ENCODE peak calls at places on chromosome X, in nine cellular contexts. J is thoracic aorta; L is Ammon's horn; B is neural progenitor cell; F is stimulated activated CD4-positive, alpha-beta T cell treated with anti-CD3 and anti-CD28 coated beads, TNF-alpha, amount 100 ng/mL, for 1 hour; O is DMS153; H is type B pancreatic cell; K is GM04504; W is non-pigmented ciliary epithelial cell. M is an unnamed sample.

GRCh38 chrX:86747091-86747490 is 598.8 kb downstream of the DACH2 start:
- DNase-seq in J (no peak), B (no peak), F (no peak), H (no peak), W (no peak), K (no peak), L (no peak), O (no peak), M (no peak)

GRCh38 chrX:36897690-36898089 is 110.5 kb upstream of the FAM47C start:
- DNase-seq in O (no peak), J (no peak), K (no peak), F (no peak), H (no peak), W (no peak), L (no peak), B (no peak), M (no peak)

GRCh38 chrX:31353095-31353494 is 281.3 kb upstream of the FTHL17 start:
- DNase-seq in B (no peak), F (no peak), O (no peak), W (peak), J (no peak), H (no peak), K (peak), L (no peak), M (no peak)

GRCh38 chrX:96703816-96704215 is 19.2 kb downstream of the DIAPH2 start:
- DNase-seq in B (no peak), W (no peak), J (no peak), K (no peak), F (no peak), O (no peak), L (no peak), H (no peak), M (no peak)

GRCh38 chrX:148381603-148382002 is 118.8 kb upstream of the AFF2 start:
- DNase-seq in F (no peak), B (no peak), K (no peak), H (no peak), O (no peak), W (no peak), J (no peak), L (no peak), M (no peak)

GRCh38 chrX:104795804-104796203 is 229.8 kb downstream of the IL1RAPL2 start:
- DNase-seq in F (no peak), H (no peak), J (no peak), B (no peak), L (no peak), W (no peak), O (no peak), K (no peak), M (no peak)

GRCh38 chrX:50168305-50168704 is 32.5 kb downstream of the AKAP4 start:
- DNase-seq in O (no peak), F (no peak), L (no peak), J (no peak), W (no peak), B (no peak), H (no peak), K (no peak), M (no peak)

GRCh38 chrX:11647048-11647650 is 18.6 kb downstream of the ARHGAP6 start:
- DNase-seq in O (no peak), W (no peak), B (no peak), H (no peak), K (no peak), L (no peak), F (no peak), J (no peak), M (no peak)

GRCh38 chrX:103817502-103817901 is 14.6 kb downstream of the RAB9B start:
- DNase-seq in W (no peak), J (no peak), B (peak), H (no peak), K (no peak), O (no peak), F (no peak), L (peak), M (no peak)

GRCh38 chrX:19958530-19959486 is 32.1 kb downstream of the BCLAF3 start:
- DNase-seq in H (no peak), W (no peak), B (no peak), O (no peak), F (no peak), K (no peak), L (no peak), J (no peak), M (no peak)

GRCh38 chrX:56788229-56788628 is 59.2 kb downstream of the NBDY start:
- DNase-seq in L (peak), F (no peak), O (no peak), H (no peak), B (no peak), K (no peak), W (no peak), J (no peak), M (no peak)

GRCh38 chrX:118536204-118536603 is 40.6 kb downstream of the DOCK11 start:
- DNase-seq in L (no peak), H (no peak), K (no peak), J (no peak), O (no peak), B (no peak), W (no peak), F (no peak), M (no peak)

GRCh38 chrX:41275661-41276609 is 58.0 kb upstream of the DDX3X start:
- DNase-seq in H (peak), J (no peak), O (peak), F (peak), B (peak), L (peak), W (no peak), K (no peak), M (no peak)

GRCh38 chrX:121307441-121307840 is 260.0 kb downstream of the GLUD2 start:
- DNase-seq in K (no peak), L (no peak), F (no peak), O (no peak), H (no peak), J (no peak), B (no peak), W (peak), M (no peak)

GRCh38 chrX:140502491-140503229 is 2.2 kb downstream of the SOX3 start:
- DNase-seq in K (no peak), W (no peak), J (no peak), O (no peak), B (peak), L (no peak), F (no peak), H (no peak), M (no peak)

GRCh38 chrX:66176134-66176533 is 12.1 kb downstream of the HEPH start:
- DNase-seq in K (no peak), F (no peak), L (no peak), W (no peak), B (no peak), J (no peak), O (no peak), H (no peak), M (no peak)

GRCh38 chrX:2767631-2768455 is 16.0 kb downstream of the XG start:
- DNase-seq in W (no peak), B (peak), K (peak), H (no peak), F (no peak), L (no peak), J (no peak), O (no peak), M (peak)

GRCh38 chrX:150269613-150270254 is 93.4 kb upstream of the MAMLD1 start:
- DNase-seq in B (no peak), W (no peak), L (no peak), H (no peak), F (no peak), O (no peak), J (no peak), K (no peak), M (peak)

GRCh38 chrX:44415639-44416386 is 72.3 kb upstream of the EFHC2 start:
- DNase-seq in K (no peak), L (no peak), O (no peak), F (no peak), J (no peak), H (no peak), W (no peak), B (no peak), M (no peak)

GRCh38 chrX:153820601-153821000 is 9.7 kb downstream of the PDZD4 start:
- DNase-seq in B (no peak), O (no peak), L (no peak), H (no peak), W (no peak), K (no peak), F (no peak), J (no peak), M (no peak)

GRCh38 chrX:140123446-140123845 is 158.1 kb upstream of the CXorf66 start:
- DNase-seq in F (no peak), O (no peak), L (no peak), W (no peak), B (peak), K (no peak), H (no peak), J (no peak), M (no peak)

GRCh38 chrX:38552721-38553120 is 8.6 kb upstream of the TSPAN7 start:
- DNase-seq in H (no peak), F (no peak), O (no peak), W (no peak), L (no peak), B (no peak), K (no peak), J (no peak), M (peak)

GRCh38 chrX:54198262-54198661 is 15.2 kb upstream of the FAM120C start:
- DNase-seq in J (no peak), H (no peak), W (no peak), B (no peak), O (no peak), K (no peak), F (no peak), L (no peak), M (no peak)

GRCh38 chrX:107826286-107827136 is 845 bp downstream of the MID2 start:
- DNase-seq in O (no peak), H (no peak), B (peak), F (peak), K (peak), L (peak), J (no peak), W (no peak), M (no peak)

GRCh38 chrX:72526534-72527508 is 45.8 kb downstream of the HDAC8 start:
- DNase-seq in F (no peak), L (no peak), J (no peak), W (no peak), H (no peak), O (no peak), K (no peak), B (no peak), M (no peak)

GRCh38 chrX:50903387-50904027 is 7.0 kb upstream of the BMP15 start:
- DNase-seq in O (no peak), K (no peak), B (peak), H (no peak), W (peak), L (peak), F (no peak), J (no peak), M (peak)

GRCh38 chrX:37918168-37918567 is 70.8 kb upstream of the DYNLT3 start:
- DNase-seq in J (no peak), B (no peak), H (no peak), K (no peak), F (no peak), L (no peak), W (no peak), O (no peak), M (no peak)

GRCh38 chrX:29090811-29091210 is 503.6 kb downstream of the IL1RAPL1 start:
- DNase-seq in F (no peak), B (peak), J (no peak), L (peak), H (no peak), O (no peak), K (no peak), W (no peak), M (no peak)

GRCh38 chrX:15055146-15055930 is 182.1 kb downstream of the MOSPD2 start:
- DNase-seq in B (no peak), L (no peak), O (no peak), W (peak), H (no peak), J (no peak), K (no peak), F (no peak), M (no peak)

GRCh38 chrX:155094468-155095061 is 23.3 kb downstream of the BRCC3 start:
- DNase-seq in J (no peak), W (no peak), H (no peak), O (peak), K (no peak), B (peak), L (no peak), F (no peak), M (no peak)

M was measured in retinal pigment epithelial cell.